ENCODE peak calls at places on chromosomes 4 and X, in four cellular contexts. V is HCT116, Z is fibroblast of villous mesenchyme, B is AG04450. I is an unnamed sample.

GRCh38 chr4:52836653-52837052 is 25.5 kb upstream of the RASL11B start:
- DNase-seq in V (no peak), Z (peak), B (no peak), I (no peak)

GRCh38 chr4:33746979-33747378 is 2497.3 kb downstream of the ARAP2 start:
- DNase-seq in V (no peak), Z (no peak), B (no peak), I (no peak)

GRCh38 chr4:54687887-54688841 is 30.4 kb downstream of the KIT start:
- DNase-seq in V (no peak), Z (no peak), B (no peak), I (peak)

GRCh38 chr4:2259541-2260267 is 2.2 kb downstream of the MXD4 start:
- DNase-seq in V (no peak), Z (no peak), B (no peak), I (no peak)

GRCh38 chr4:67036791-67037190 is 508.5 kb downstream of the CENPC start:
- DNase-seq in V (no peak), Z (no peak), B (no peak), I (no peak)

GRCh38 chrX:41302293-41302868 is 31.6 kb upstream of the DDX3X start:
- DNase-seq in V (no peak), Z (no peak), B (no peak), I (no peak)

GRCh38 chr4:153529646-153530045 is 63.5 kb downstream of the TMEM131L start:
- DNase-seq in V (no peak), Z (peak), B (no peak), I (peak)

GRCh38 chrX:22674947-22675346 is 324.8 kb upstream of the DDX53 start:
- DNase-seq in V (no peak), Z (no peak), B (no peak), I (no peak)

GRCh38 chr4:152363086-152363485 is 172.8 kb downstream of the FBXW7 start:
- DNase-seq in V (no peak), Z (no peak), B (no peak), I (peak)

GRCh38 chrX:103531002-103531401 is 11.7 kb upstream of the RAB40A start:
- DNase-seq in V (no peak), Z (peak), B (peak), I (peak)

DNA sequence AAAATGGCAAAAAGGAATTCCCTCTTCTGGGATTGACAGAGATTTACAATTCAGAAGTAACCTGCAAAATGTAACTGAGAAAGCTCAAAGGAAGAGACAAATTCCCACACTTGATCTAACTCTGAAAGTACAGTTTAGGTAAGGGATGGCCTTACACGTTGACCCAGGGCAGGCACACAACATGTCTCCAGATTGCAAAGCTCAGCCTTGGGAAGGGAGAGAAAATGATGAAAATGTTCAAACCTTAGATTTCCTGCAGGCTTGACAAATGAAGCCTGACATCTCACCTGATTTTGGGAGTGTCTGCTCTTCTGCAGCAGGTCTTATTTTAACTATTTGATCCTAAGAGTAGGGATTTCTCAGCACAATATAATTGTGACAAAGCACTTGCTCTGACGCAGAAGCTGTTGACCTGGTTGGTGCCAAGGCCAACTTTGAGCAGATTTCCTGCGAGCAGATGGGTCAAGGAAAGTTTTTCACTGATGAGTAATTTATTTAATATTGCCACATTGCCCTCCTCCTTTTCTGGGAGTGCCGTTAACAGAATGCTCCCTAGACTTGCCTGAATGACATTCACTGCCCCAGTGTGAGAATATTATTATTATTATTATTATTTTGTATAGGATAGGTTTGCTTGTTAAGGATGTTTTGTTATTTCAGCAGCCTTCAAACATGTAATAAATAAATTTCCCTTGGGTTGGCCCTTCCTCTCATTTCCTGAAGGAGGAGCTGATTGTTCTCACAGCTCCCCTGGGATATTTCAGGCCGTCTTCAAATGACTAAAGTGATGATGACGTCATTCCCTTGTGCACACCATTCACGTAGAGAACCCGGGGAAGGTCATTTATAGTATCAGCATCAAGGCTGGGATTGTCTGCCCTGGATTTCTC is 157.1 kb downstream of the VEGFC start:
- DNase-seq in V (no peak), Z (peak), B (no peak), I (peak)
- TF ChIP-seq CTCF in V (no peak), Z (no peak), B (no peak), I (peak)

DNA sequence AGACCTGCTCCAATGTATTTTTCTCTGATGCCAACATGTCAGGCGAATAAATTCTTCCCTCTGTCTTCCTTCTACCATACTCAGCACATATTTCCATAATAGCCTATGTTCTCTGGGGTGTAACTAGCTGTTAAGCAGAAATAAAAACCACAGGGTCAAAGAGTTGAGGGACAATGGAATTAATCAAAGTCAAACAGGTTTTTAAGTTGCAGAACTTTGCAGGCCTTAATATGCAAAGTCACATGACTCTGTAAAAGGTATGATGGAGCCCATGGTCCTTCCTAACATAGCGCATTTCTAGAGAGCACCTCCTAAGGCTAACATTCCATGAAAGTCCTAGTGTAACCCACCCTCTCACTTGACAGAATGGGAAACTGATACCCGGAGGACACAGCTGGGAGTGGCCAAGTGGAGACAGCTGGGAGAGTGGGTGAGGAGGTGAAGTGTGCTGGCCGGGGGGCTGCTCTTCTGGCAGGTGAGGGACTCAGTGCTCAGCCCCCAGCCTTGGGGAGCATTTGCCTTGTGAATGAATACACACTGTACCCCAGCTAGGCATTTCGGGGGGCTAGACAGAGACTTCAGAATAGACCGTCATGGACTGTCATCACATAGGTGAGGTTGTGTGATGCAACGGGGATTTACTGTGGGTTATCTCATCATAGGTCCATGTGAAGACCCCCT is 8.4 kb upstream of the SORCS2 start:
- DNase-seq in V (no peak), Z (no peak), B (no peak), I (no peak)
- TF ChIP-seq CTCF in V (no peak), Z (no peak), B (no peak), I (no peak)

GRCh38 chr4:74134500-74134852 is 23.4 kb upstream of the MTHFD2L start:
- DNase-seq in V (no peak), Z (no peak), B (no peak), I (no peak)
- TF ChIP-seq CTCF in V (no peak), Z (no peak), B (no peak), I (no peak)

GRCh38 chr4:110904435-110905050 is 281.7 kb upstream of the PITX2 start:
- DNase-seq in V (peak), Z (peak), B (no peak), I (no peak)
- TF ChIP-seq CTCF in V (no peak), Z (no peak), B (no peak), I (no peak)

GRCh38 chrX:68989865-68990606 is 161.2 kb downstream of the EFNB1 start:
- DNase-seq in V (no peak), Z (peak), B (peak), I (peak)
- TF ChIP-seq CTCF in V (no peak), Z (no peak), B (no peak), I (no peak)

GRCh38 chr4:121696140-121696640 is 590 bp downstream of the ANXA5 start:
- DNase-seq in V (no peak), Z (peak), B (peak), I (peak)
- TF ChIP-seq CTCF in V (peak), Z (peak), B (peak), I (peak)

GRCh38 chr4:75705198-75705712 is 19.1 kb upstream of the USO1 start:
- DNase-seq in V (no peak), Z (no peak), B (no peak), I (no peak)
- TF ChIP-seq CTCF in V (no peak), Z (no peak), B (no peak), I (no peak)

I was measured in fibroblast of pulmonary artery.